ENCODE peak calls at places on chromosomes 2 and 18, in six cellular contexts. V is mammary epithelial cell, G is endodermal cell, C is PC-9, K is WERI-Rb-1, M is HCT116. X is an unnamed sample.

GRCh38 chr2:212667751-212668316 is 129.2 kb upstream of the ERBB4 start:
- DNase-seq in V (no peak), G (no peak), C (no peak), K (no peak), M (no peak), X (no peak)

GRCh38 chr2:82043867-82044266 is 1739.3 kb upstream of the LRRTM1 start:
- DNase-seq in V (no peak), G (no peak), C (no peak), K (no peak), M (no peak), X (no peak)

GRCh38 chr18:57164401-57164800 is 17.5 kb downstream of the BOD1L2 start:
- DNase-seq in V (no peak), G (no peak), C (no peak), K (no peak), M (no peak), X (no peak)

GRCh38 chr2:109679627-109680026 is 65.5 kb downstream of the SOWAHC start:
- DNase-seq in V (no peak), G (no peak), C (no peak), K (no peak), M (no peak), X (no peak)

GRCh38 chr2:211955648-211956047 is 583.0 kb downstream of the ERBB4 start:
- DNase-seq in V (no peak), G (no peak), C (no peak), K (no peak), M (no peak), X (no peak)

GRCh38 chr2:230749111-230749510 is 36.5 kb downstream of the CAB39 start:
- DNase-seq in V (no peak), G (no peak), C (no peak), K (no peak), M (no peak), X (no peak)

GRCh38 chr2:40095003-40095402 is 315.9 kb upstream of the THUMPD2 start:
- DNase-seq in V (peak), G (no peak), C (no peak), K (no peak), M (no peak), X (peak)

GRCh38 chr18:13450289-13451207 is 232.0 kb downstream of the LDLRAD4 start:
- DNase-seq in V (no peak), G (no peak), C (no peak), K (no peak), M (no peak), X (no peak)

GRCh38 chr2:120210234-120210781 is 12.9 kb downstream of the TMEM185B start:
- DNase-seq in V (no peak), G (no peak), C (no peak), K (no peak), M (no peak), X (no peak)

GRCh38 chr2:131127076-131127475 is 21.9 kb downstream of the PLEKHB2 start:
- DNase-seq in V (no peak), G (no peak), C (no peak), K (no peak), M (no peak), X (no peak)

GRCh38 chr2:180524458-180524857 is 455.9 kb upstream of the UBE2E3 start:
- DNase-seq in V (no peak), G (peak), C (no peak), K (no peak), M (no peak), X (no peak)

GRCh38 chr2:33645861-33646260 is 46.8 kb upstream of the FAM98A start:
- DNase-seq in V (peak), G (no peak), C (no peak), K (no peak), M (no peak), X (no peak)

GRCh38 chr2:8657423-8658062 is 24.3 kb upstream of the ID2 start:
- DNase-seq in V (no peak), G (no peak), C (no peak), K (no peak), M (no peak), X (no peak)

GRCh38 chr2:226447896-226448295 is 351.7 kb downstream of the IRS1 start:
- DNase-seq in V (peak), G (no peak), C (no peak), K (no peak), M (no peak), X (peak)
- H3K27ac ChIP-seq in V (peak), G (no peak), C (no peak), K (no peak), M (no peak), X (no peak)

DNA sequence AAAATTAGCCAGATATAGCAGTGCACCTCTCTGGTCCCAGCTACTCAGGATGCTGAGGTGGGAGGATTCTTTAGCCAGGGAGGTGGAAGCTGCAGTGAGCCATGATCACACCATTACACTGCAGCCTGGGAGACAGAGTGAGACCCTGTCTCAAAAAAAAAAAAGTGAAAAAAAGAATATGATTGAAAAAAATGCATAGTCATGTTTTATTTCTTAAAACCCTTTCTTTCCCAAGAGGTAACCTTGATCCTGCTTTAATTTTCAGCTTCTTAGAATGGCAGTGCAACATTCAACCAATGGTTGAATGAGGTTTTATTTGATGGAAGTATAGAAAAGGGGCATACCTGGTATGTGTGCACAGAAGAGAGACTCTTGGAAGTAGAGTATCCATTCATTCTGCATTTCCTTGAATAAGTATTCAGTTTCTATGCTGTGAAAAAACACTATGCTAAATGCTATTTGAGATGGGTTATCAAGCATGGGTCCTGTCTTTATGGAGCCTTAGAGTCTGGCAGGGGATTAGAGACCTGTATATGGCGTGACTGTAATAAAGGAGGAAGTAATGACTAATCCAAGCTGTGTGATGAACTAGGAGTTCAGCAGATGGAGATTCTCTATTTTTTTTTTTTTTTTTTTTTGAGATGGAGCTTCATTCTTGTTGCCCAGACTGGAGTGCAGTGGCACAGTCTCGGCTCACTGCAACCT is 146.3 kb downstream of the WDSUB1 start:
- DNase-seq in V (no peak), G (no peak), C (no peak), K (no peak), M (no peak), X (no peak)
- H3K27ac ChIP-seq in V (no peak), G (no peak), C (no peak), K (peak), M (no peak), X (peak)

GRCh38 chr2:101821059-101821805 is 123.7 kb downstream of the MAP4K4 start:
- DNase-seq in V (no peak), G (no peak), C (no peak), K (no peak), M (no peak), X (no peak)

GRCh38 chr2:101817488-101817887 is 120.0 kb downstream of the MAP4K4 start:
- DNase-seq in V (no peak), G (no peak), C (no peak), K (no peak), M (no peak), X (no peak)

GRCh38 chr2:101816598-101816997 is 119.1 kb downstream of the MAP4K4 start:
- DNase-seq in V (no peak), G (no peak), C (no peak), K (no peak), M (no peak), X (no peak)

GRCh38 chr2:101820519-101820918 is 123.0 kb downstream of the MAP4K4 start:
- DNase-seq in V (peak), G (no peak), C (no peak), K (no peak), M (no peak), X (peak)

DNA sequence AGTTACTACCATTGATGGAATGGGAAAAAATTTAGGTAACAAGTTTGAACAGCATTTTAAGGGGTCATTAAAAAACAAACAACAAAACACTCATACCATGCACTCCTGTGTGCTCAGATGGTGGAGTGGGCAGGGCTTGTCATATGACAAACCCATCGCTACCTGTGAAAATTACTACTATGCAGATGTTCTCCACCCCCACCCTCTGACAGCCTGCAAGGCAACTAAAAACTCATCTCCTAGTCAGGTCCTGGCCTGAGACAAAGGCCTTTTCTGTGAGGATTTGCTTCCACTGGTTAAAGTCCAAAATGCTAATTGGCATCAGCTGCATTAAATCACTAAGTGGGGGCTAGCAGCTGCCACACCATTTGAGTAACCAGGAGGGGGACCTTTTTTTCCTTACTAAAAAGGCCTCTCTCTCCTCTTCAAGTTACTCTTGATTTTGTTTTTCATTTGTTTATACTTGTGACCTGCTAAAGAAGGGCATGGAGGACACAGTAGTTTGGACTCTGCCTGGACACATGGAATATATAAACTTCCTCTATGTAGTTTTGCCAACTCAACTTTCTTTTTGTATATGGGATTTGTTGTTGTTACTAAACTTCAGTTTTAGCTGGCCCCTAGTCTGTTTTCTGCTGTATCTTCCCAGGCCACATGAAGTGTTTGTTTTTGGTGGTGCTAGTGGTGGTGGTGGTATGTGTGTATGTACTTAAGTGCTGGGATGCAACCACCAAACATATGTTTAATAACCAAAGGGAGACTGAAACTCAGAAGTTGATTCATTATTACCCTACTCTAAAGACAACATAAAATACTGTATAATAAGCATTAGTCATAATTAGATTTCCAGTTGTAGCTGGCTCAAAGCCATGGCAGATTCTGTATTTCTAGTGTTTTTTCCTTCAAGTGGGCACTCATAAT is 121.3 kb downstream of the MAP4K4 start:
- DNase-seq in V (peak), G (no peak), C (no peak), K (no peak), M (no peak), X (peak)
- H3K27ac ChIP-seq in V (peak), G (no peak), C (no peak), K (no peak), M (no peak), X (no peak)

DNA sequence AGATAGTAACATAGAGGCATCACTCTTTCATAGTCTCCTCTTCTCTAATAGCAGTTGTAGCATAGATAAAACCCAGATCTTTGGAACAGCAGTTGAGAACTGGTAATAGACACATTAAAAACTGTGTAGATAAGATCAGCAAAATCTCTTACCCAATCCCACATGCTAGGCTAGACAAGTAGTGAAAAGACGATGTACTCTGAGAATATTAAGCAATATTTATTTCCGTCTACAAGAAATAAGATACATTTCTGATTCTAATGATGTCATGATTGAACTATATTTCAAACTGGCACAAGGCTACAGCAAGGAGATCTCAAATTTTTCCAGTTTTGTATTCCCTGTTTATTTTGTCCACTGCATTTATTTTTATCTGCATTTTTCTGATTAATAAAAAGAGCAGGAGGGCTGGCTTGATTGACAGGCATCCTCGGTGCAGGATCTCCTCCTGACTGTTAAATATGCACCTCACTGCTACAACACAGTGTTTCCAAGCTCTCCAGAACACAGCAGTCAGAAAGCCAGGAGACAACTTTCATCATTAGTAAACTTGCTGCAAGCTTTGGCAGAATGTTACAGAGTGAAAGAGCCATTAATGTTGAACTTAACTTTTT is 73.3 kb upstream of the ATIC start:
- DNase-seq in V (peak), G (no peak), C (no peak), K (no peak), M (no peak), X (no peak)
- H3K27ac ChIP-seq in V (no peak), G (no peak), C (no peak), K (no peak), M (no peak), X (no peak)

DNA sequence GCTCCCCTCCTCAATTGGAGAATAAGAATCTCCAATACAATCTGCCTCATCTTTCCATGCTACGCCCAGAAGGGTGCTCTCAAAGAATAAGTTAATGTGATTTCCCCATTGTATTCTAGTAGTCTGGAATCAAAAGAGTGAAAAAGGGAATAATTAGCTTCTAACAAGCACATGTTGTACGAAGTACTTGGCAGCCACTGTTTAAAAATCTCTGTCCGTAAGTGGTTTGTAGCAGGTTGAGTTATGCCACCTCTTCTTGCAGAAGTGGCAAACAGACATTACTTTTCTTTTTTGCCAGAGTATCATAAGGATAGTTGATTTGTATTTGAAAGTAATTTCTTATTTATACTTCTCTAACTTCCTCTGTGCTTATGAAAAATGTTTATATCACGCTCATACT is 184.7 kb downstream of the CD226 start:
- DNase-seq in V (no peak), G (no peak), C (no peak), K (no peak), M (no peak), X (no peak)
- H3K27ac ChIP-seq in V (no peak), G (no peak), C (no peak), K (no peak), M (no peak), X (no peak)

GRCh38 chr2:65479528-65479927 is 47.1 kb upstream of the SPRED2 start:
- DNase-seq in V (no peak), G (no peak), C (no peak), K (no peak), M (no peak), X (no peak)

GRCh38 chr2:65476778-65477177 is 44.4 kb upstream of the SPRED2 start:
- DNase-seq in V (no peak), G (no peak), C (no peak), K (no peak), M (no peak), X (no peak)

GRCh38 chr2:65478498-65479135 is 46.2 kb upstream of the SPRED2 start:
- DNase-seq in V (no peak), G (no peak), C (no peak), K (no peak), M (no peak), X (no peak)

GRCh38 chr2:65475000-65475399 is 42.6 kb upstream of the SPRED2 start:
- DNase-seq in V (no peak), G (no peak), C (no peak), K (no peak), M (no peak), X (no peak)

DNA sequence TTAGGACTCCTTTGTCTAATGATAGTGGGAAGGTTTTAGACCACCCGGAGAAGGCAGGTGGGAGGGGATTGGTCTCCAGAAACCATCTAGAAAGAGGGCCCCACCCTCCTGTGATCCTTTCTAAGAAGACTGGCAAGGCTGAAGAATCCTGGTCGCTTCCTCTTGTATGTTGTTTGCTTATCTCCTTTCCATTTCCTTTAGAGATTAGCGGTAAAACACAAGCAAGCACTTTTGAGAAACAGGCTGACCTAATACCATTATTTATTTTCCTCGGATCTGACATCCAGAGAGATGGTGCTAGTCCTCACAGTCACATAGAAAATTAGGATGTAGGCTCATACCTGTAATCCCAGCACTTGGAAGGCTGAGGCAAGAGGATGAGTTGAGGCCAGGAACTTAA is 45.2 kb upstream of the SPRED2 start:
- DNase-seq in V (no peak), G (no peak), C (no peak), K (no peak), M (no peak), X (no peak)
- H3K27ac ChIP-seq in V (no peak), G (no peak), C (no peak), K (no peak), M (no peak), X (no peak)

GRCh38 chr18:37435996-37436395 is 129.6 kb downstream of the CELF4 start:
- DNase-seq in V (peak), G (no peak), C (no peak), K (no peak), M (no peak), X (no peak)
- H3K27ac ChIP-seq in V (no peak), G (no peak), C (no peak), K (no peak), M (no peak), X (peak)

GRCh38 chr2:168134485-168134884 is 112.9 kb downstream of the STK39 start:
- DNase-seq in V (no peak), G (no peak), C (no peak), K (no peak), M (no peak), X (no peak)
- H3K27ac ChIP-seq in V (no peak), G (peak), C (no peak), K (no peak), M (no peak), X (no peak)

X was measured in RWPE1.